ENCODE peak calls at places on chromosomes 2 and 18, in four cellular contexts. One of them, this sample, is unnamed.

GRCh38 chr18:50201476-50201875 is 6.5 kb upstream of the MYO5B start:
- DNase-seq in lung microvascular endothelial cell: no peak
- DNase-seq in kidney: no peak
- DNase-seq in effector memory CD8-positive, alpha-beta T cell: no peak
- DNase-seq in this sample: no peak

GRCh38 chr2:88087763-88088162 is 20.1 kb downstream of the SMYD1 start:
- DNase-seq in lung microvascular endothelial cell: no peak
- DNase-seq in kidney: no peak
- DNase-seq in effector memory CD8-positive, alpha-beta T cell: no peak
- DNase-seq in this sample: no peak

GRCh38 chr2:219765236-219765635 is 137.8 kb downstream of the SLC4A3 start:
- DNase-seq in lung microvascular endothelial cell: no peak
- DNase-seq in kidney: no peak
- DNase-seq in effector memory CD8-positive, alpha-beta T cell: no peak
- DNase-seq in this sample: no peak

GRCh38 chr2:233470007-233470687 is 96.4 kb downstream of the USP40 start:
- DNase-seq in lung microvascular endothelial cell: no peak
- DNase-seq in kidney: peak
- DNase-seq in effector memory CD8-positive, alpha-beta T cell: no peak
- DNase-seq in this sample: no peak

GRCh38 chr2:117707874-117708273 is 106.6 kb upstream of the DDX18 start:
- DNase-seq in lung microvascular endothelial cell: no peak
- DNase-seq in kidney: no peak
- DNase-seq in effector memory CD8-positive, alpha-beta T cell: no peak
- DNase-seq in this sample: no peak

GRCh38 chr18:12968115-12968514 is 20.3 kb downstream of the SEH1L start:
- DNase-seq in lung microvascular endothelial cell: no peak
- DNase-seq in kidney: no peak
- DNase-seq in effector memory CD8-positive, alpha-beta T cell: no peak
- DNase-seq in this sample: no peak

GRCh38 chr2:107303964-107304363 is 418.0 kb upstream of the ST6GAL2 start:
- DNase-seq in lung microvascular endothelial cell: no peak
- DNase-seq in kidney: no peak
- DNase-seq in effector memory CD8-positive, alpha-beta T cell: no peak
- DNase-seq in this sample: no peak

GRCh38 chr2:128590309-128591021 is 271.8 kb upstream of the HS6ST1 start:
- DNase-seq in lung microvascular endothelial cell: no peak
- DNase-seq in kidney: no peak
- DNase-seq in effector memory CD8-positive, alpha-beta T cell: no peak
- DNase-seq in this sample: no peak

GRCh38 chr2:217935901-217936684 is 66.7 kb downstream of the TNS1 start:
- DNase-seq in lung microvascular endothelial cell: no peak
- DNase-seq in kidney: peak
- DNase-seq in effector memory CD8-positive, alpha-beta T cell: no peak
- DNase-seq in this sample: peak

This sample was measured in lower lobe of right lung.